ENCODE peak calls at places on chromosomes 11 and 22, in six cellular contexts. L is SJSA1; V is CD4-positive, alpha-beta memory T cell; G is fibroblast of lung; O is brain microvascular endothelial cell; C is AG10803. M is an unnamed sample.

GRCh38 chr11:64722141-64723050 is 601 bp downstream of the NRXN2 start:
- DNase-seq in L (no peak), O (no peak), G (no peak), V (no peak), C (no peak), M (no peak)

GRCh38 chr11:72430743-72431570 is 3.4 kb downstream of the CLPB start:
- DNase-seq in L (no peak), C (peak), O (peak), G (peak), V (peak), M (peak)

GRCh38 chr22:24965822-24966626 is 13.5 kb downstream of the KIAA1671 start:
- DNase-seq in V (no peak), O (no peak), L (no peak), C (no peak), G (no peak), M (no peak)

GRCh38 chr11:71545405-71545966 is 2.7 kb upstream of the KRTAP5-9 start:
- DNase-seq in G (no peak), O (no peak), L (no peak), V (no peak), C (no peak), M (no peak)

GRCh38 chr22:19987394-19988306 is 29.0 kb downstream of the ARVCF start:
- DNase-seq in O (no peak), C (no peak), L (no peak), G (no peak), V (no peak), M (no peak)

GRCh38 chr11:3134651-3135490 is 30.2 kb downstream of the OSBPL5 start:
- DNase-seq in O (no peak), G (no peak), L (no peak), C (no peak), V (no peak), M (no peak)

GRCh38 chr22:37647317-37647716 is 7.8 kb downstream of the SH3BP1 start:
- DNase-seq in C (no peak), O (no peak), G (no peak), V (no peak), L (no peak), M (no peak)

GRCh38 chr11:128501576-128502549 is 85.5 kb downstream of the ETS1 start:
- DNase-seq in L (peak), O (peak), V (no peak), C (peak), G (peak), M (peak)

GRCh38 chr22:44400763-44401060 is 88.0 kb upstream of the SHISAL1 start:
- DNase-seq in L (peak), G (peak), C (no peak), O (no peak), V (no peak), M (no peak)

GRCh38 chr11:13215157-13215556 is 62.4 kb upstream of the BMAL1 start:
- DNase-seq in C (peak), L (peak), O (peak), V (no peak), G (peak), M (no peak)

GRCh38 chr22:21047035-21047661 is 1.4 kb downstream of the LRRC74B start:
- DNase-seq in C (no peak), G (no peak), V (no peak), O (no peak), L (no peak), M (no peak)

GRCh38 chr11:114683007-114683406 is 4.7 kb downstream of the NXPE2 start:
- DNase-seq in C (no peak), O (no peak), G (no peak), L (no peak), V (no peak), M (peak)

GRCh38 chr11:95140397-95141030 is 50.9 kb downstream of the ENDOD1 start:
- DNase-seq in L (no peak), V (no peak), O (peak), C (no peak), G (peak), M (no peak)

GRCh38 chr11:7677071-7677470 is 3.8 kb upstream of the CYB5R2 start:
- DNase-seq in V (no peak), L (no peak), C (no peak), O (peak), G (no peak), M (peak)

GRCh38 chr11:29321293-29322132 is 695.3 kb downstream of the KCNA4 start:
- DNase-seq in G (peak), L (no peak), V (no peak), C (no peak), O (peak), M (no peak)

GRCh38 chr11:35276396-35276795 is 137.4 kb downstream of the CD44 start:
- DNase-seq in L (no peak), G (peak), O (no peak), C (no peak), V (no peak), M (no peak)

GRCh38 chr11:123286761-123287160 is 91.7 kb upstream of the CLMP start:
- DNase-seq in L (no peak), G (no peak), V (no peak), O (no peak), C (peak), M (no peak)

GRCh38 chr11:115080923-115081322 is 402.6 kb downstream of the NXPE2 start:
- DNase-seq in V (no peak), C (no peak), L (no peak), O (no peak), G (no peak), M (no peak)

GRCh38 chr11:12241401-12241800 is 131.0 kb downstream of the MICAL2 start:
- DNase-seq in V (no peak), L (no peak), C (no peak), O (no peak), G (no peak), M (no peak)

GRCh38 chr11:75204685-75205667 is 35.6 kb upstream of the TPBGL start:
- DNase-seq in C (peak), V (peak), L (peak), O (peak), G (peak), M (peak)

GRCh38 chr11:46330154-46330886 is 16.9 kb upstream of the DGKZ start:
- DNase-seq in G (no peak), O (no peak), L (no peak), V (no peak), C (no peak), M (no peak)

GRCh38 chr11:27757953-27758352 is 57.7 kb upstream of the BDNF start:
- DNase-seq in C (peak), L (peak), G (peak), O (peak), V (no peak), M (no peak)

GRCh38 chr11:61514050-61514917 is 5.7 kb downstream of the LRRC10B start:
- DNase-seq in V (no peak), L (no peak), G (no peak), O (no peak), C (no peak), M (no peak)

GRCh38 chr22:18057568-18058209 is 20.1 kb upstream of the PEX26 start:
- DNase-seq in O (peak), V (no peak), L (peak), C (peak), G (peak), M (no peak)

GRCh38 chr11:111455291-111456085 is 56.7 kb downstream of the BTG4 start:
- DNase-seq in L (no peak), V (no peak), O (no peak), C (no peak), G (no peak), M (no peak)

GRCh38 chr22:40177738-40178416 is at the start of gene TNRC6B:
- DNase-seq in L (peak), V (peak), O (peak), C (peak), G (peak), M (peak)

GRCh38 chr11:63489879-63490278 is 1.1 kb downstream of the PLAAT5 start:
- DNase-seq in O (peak), L (peak), C (peak), V (no peak), G (peak), M (peak)

GRCh38 chr11:8237453-8237852 is 26.2 kb downstream of the LMO1 start:
- DNase-seq in C (no peak), G (no peak), O (no peak), L (no peak), V (no peak), M (no peak)

GRCh38 chr11:20020198-20020597 is 140.1 kb downstream of the DBX1 start:
- DNase-seq in V (no peak), L (no peak), O (no peak), G (no peak), C (no peak), M (no peak)

GRCh38 chr11:1624621-1625020 is 2.7 kb upstream of the KRTAP5-4 start:
- DNase-seq in V (no peak), L (no peak), G (no peak), O (no peak), C (no peak), M (no peak)
- H3K4me3 ChIP-seq in V (no peak), L (no peak), G (no peak), O (no peak), C (no peak), M (no peak)

DNA sequence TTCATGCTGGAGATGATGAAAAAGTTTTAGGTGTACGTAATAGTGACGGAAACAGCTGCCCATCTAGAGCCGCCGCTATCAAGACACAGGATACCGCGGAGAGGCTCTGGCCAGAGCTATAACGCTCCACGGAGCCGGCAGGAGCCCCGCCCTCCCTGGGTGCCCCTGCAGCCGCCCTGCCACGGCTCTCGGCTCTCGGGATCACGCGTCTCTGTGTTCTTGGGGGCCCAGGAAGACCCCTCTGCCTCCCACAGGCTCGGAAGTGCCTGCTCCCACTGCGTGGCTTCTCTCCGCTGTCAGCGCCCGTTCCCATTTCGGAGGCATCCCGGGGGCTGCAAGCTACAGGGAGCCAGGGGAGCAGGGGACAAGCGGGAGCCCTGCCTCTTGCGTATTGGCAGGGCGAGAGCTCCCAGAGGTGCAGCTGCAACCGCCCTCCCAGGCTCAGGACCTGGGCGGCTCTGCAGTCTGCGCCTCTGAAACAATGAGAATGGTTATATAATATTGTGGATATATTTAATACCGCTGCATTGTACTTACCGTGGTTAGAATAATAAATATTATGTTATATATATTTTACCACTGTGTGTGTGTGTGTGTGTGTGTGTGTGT is 13.7 kb downstream of the GLYATL2 start:
- DNase-seq in V (no peak), G (no peak), C (no peak), O (no peak), L (no peak), M (no peak)
- H3K4me3 ChIP-seq in V (no peak), G (no peak), C (no peak), O (peak), L (no peak), M (no peak)

GRCh38 chr11:47355283-47356128 is 3.0 kb upstream of the MYBPC3 start:
- DNase-seq in V (no peak), C (peak), G (peak), L (peak), O (peak), M (peak)
- H3K4me3 ChIP-seq in V (no peak), C (peak), G (no peak), L (peak), O (peak), M (peak)

GRCh38 chr11:10655227-10655626 is 38.3 kb downstream of the IRAG1 start:
- DNase-seq in O (no peak), C (no peak), G (peak), V (no peak), L (no peak), M (no peak)
- H3K4me3 ChIP-seq in O (no peak), C (no peak), G (no peak), V (no peak), L (no peak), M (no peak)

GRCh38 chr11:73983764-73984543 is 1.3 kb upstream of the UCP2 start:
- DNase-seq in V (no peak), L (no peak), G (no peak), O (no peak), C (no peak), M (no peak)

GRCh38 chr11:73991471-73992006 is 8.9 kb upstream of the UCP2 start:
- DNase-seq in L (no peak), V (no peak), C (no peak), G (no peak), O (no peak), M (no peak)

GRCh38 chr11:73990727-73991126 is 8.1 kb upstream of the UCP2 start:
- DNase-seq in V (no peak), L (no peak), O (no peak), C (no peak), G (no peak), M (no peak)

GRCh38 chr11:73988227-73988626 is 5.6 kb upstream of the UCP2 start:
- DNase-seq in O (no peak), L (no peak), G (no peak), V (no peak), C (no peak), M (no peak)

GRCh38 chr11:73989156-73989555 is 6.5 kb upstream of the UCP2 start:
- DNase-seq in C (no peak), G (no peak), V (no peak), O (no peak), L (no peak), M (no peak)
- H3K4me3 ChIP-seq in C (no peak), G (no peak), V (no peak), O (no peak), L (no peak), M (no peak)

GRCh38 chr11:33055361-33055760 is 16.0 kb downstream of the TCP11L1 start:
- DNase-seq in L (no peak), V (no peak), O (no peak), C (no peak), G (no peak), M (no peak)
- H3K4me3 ChIP-seq in L (no peak), V (no peak), O (no peak), C (no peak), G (no peak), M (no peak)

GRCh38 chr22:46560696-46561295 is 23.4 kb upstream of the CELSR1 start:
- DNase-seq in G (no peak), L (no peak), V (no peak), O (no peak), C (no peak), M (no peak)
- H3K4me3 ChIP-seq in G (no peak), L (no peak), V (no peak), O (no peak), C (no peak), M (no peak)

DNA sequence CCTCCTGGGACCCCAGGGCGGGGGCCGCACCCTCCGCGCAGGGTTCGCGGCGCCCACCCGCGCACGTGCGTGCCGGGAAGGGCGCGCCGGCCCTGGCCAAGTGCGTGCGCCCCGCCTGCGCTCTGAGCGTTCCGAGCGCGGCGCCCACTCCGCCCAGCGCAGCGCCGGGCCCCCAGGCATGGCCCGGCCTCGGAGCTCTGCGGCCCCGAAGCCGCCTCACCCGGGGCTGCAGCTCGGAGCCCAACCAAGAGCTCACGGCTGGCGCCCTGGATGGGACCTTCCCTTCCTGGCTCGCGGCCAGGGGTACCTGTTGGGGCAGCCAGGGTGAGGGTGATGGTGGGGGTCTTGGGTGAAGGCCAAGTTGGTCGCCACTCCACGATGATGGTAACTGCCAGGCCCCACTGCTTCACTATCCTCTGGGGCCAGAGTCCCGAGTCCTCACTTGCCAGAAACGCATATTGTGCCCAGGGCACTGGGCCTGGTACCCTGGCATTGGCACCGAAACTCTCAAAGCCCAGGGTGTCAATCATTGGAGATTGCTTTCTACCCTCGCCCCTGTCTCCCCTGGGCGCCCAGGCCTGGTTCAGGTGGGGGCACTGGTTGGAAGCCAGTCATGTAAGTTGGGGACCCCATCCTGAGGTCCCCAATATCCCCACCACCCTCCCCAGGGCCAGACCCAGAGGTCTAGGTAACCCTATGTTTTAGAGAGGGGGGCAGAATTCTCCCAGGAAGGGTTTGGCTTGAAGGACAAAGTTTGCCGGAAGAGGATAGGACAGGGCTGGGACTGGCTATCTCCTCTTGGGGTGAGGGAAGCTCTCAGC is 889 bp downstream of the ANO1 start:
- DNase-seq in O (no peak), V (no peak), C (no peak), L (no peak), G (no peak), M (no peak)
- H3K4me3 ChIP-seq in O (no peak), V (no peak), C (no peak), L (peak), G (no peak), M (no peak)

GRCh38 chr11:67055812-67056211 is 835 bp upstream of the RHOD start:
- DNase-seq in C (peak), L (no peak), V (no peak), G (peak), O (no peak), M (no peak)
- H3K4me3 ChIP-seq in C (peak), L (no peak), V (no peak), G (peak), O (peak), M (no peak)

GRCh38 chr22:50327711-50328019 is 853 bp upstream of the DENND6B start:
- DNase-seq in L (no peak), C (no peak), O (no peak), V (no peak), G (no peak), M (no peak)
- H3K4me3 ChIP-seq in L (peak), C (peak), O (peak), V (peak), G (peak), M (peak)

M was measured in mesendoderm.